ENCODE peak calls at places on chromosome 14, in eight cellular contexts. F is NCI-H1694; M is LoVo; R is fibroblast of the conjunctiva; U is activated CD8-positive, alpha-beta memory T cell treated with anti-CD3 and anti-CD28 coated beads, Interleukin-2, amount 10 ng/mL, durations not matched to agents 7 days and 5 days; A is GM23338; D is ureter; V is NCI-H1436. O is an unnamed sample.

GRCh38 chr14:67396381-67396965 is 15.5 kb downstream of the PLEK2 start:
- DNase-seq in A (peak; percentile 19), M (no peak), V (no peak), U (no peak), F (no peak), R (no peak), D (no peak), O (no peak)

GRCh38 chr14:58078068-58078467 is 73.9 kb downstream of the ARMH4 start:
- DNase-seq in F (no peak), D (no peak), A (peak; percentile 24), R (no peak), V (no peak), U (no peak), M (no peak), O (no peak)

GRCh38 chr14:73133795-73134194 is 2.5 kb upstream of the PSEN1 start:
- DNase-seq in M (no peak), V (no peak), A (peak; percentile 21), R (no peak), U (no peak), D (no peak), F (no peak), O (no peak)

GRCh38 chr14:46399049-46399448 is 252.5 kb downstream of the RPL10L start:
- DNase-seq in R (no peak), F (no peak), M (no peak), D (no peak), V (peak; percentile 75), A (no peak), U (no peak), O (no peak)

GRCh38 chr14:81137316-81137715 is 83.4 kb downstream of the GTF2A1 start:
- DNase-seq in D (no peak), A (no peak), V (no peak), R (no peak), U (no peak), F (no peak), M (peak; percentile 18), O (no peak)

GRCh38 chr14:103880986-103881926 is 33.9 kb upstream of the PPP1R13B start:
- DNase-seq in A (no peak), F (no peak), D (no peak), R (no peak), M (no peak), U (no peak), V (no peak), O (no peak)

GRCh38 chr14:95559203-95559602 is 24.4 kb downstream of the GLRX5 start:
- DNase-seq in M (no peak), A (no peak), U (no peak), R (no peak), V (no peak), F (no peak), D (no peak), O (no peak)

GRCh38 chr14:55355922-55356321 is 55.7 kb downstream of the ATG14 start:
- DNase-seq in A (no peak), F (no peak), U (no peak), M (no peak), R (no peak), D (peak; percentile 13), V (no peak), O (no peak)

GRCh38 chr14:24365600-24366374 is 2.2 kb upstream of the NFATC4 start:
- DNase-seq in D (peak; percentile 94), U (peak; percentile 69), R (peak; percentile 91), V (peak; percentile 91), A (peak; percentile 96), M (peak; percentile 31), F (peak; percentile 95), O (peak; percentile 94)

GRCh38 chr14:87643005-87643404 is 350.0 kb downstream of the GALC start:
- DNase-seq in F (peak; percentile 45), A (no peak), D (no peak), V (peak; percentile 54), R (no peak), U (no peak), M (no peak), O (no peak)

GRCh38 chr14:76168531-76168930 is 16.8 kb downstream of the GPATCH2L start:
- DNase-seq in A (no peak), D (no peak), M (no peak), F (no peak), R (no peak), U (no peak), V (no peak), O (no peak)

GRCh38 chr14:50335389-50335788 is 23.3 kb downstream of the DMAC2L start:
- DNase-seq in V (no peak), A (peak; percentile 91), U (no peak), M (no peak), F (peak; percentile 96), D (no peak), R (no peak), O (peak; percentile 89)

GRCh38 chr14:52315355-52315718 is 1.2 kb downstream of the PTGER2 start:
- DNase-seq in F (no peak), D (no peak), A (peak; percentile 6), M (no peak), U (no peak), R (no peak), V (no peak), O (peak; percentile 23)

GRCh38 chr14:72892103-72892878 is 1.6 kb downstream of the DPF3 start:
- DNase-seq in F (peak; percentile 60), D (no peak), R (no peak), V (no peak), M (no peak), A (peak; percentile 71), U (peak; percentile 62), O (peak; percentile 62)

GRCh38 chr14:94689985-94690400 is 77.8 kb downstream of the SERPINA3 start:
- DNase-seq in A (no peak), R (no peak), D (no peak), V (no peak), U (no peak), M (no peak), F (no peak), O (peak; percentile 27)

O was measured in neural progenitor cell.